ENCODE peak calls at places on chromosomes 3 and 15, in eight cellular contexts. One of them, this sample, is unnamed.
A peak's percentile ranks its signal among the peaks of the same experiment; 100 is the strongest.

GRCh38 chr3:148889828-148890227 is 24.7 kb downstream of the CPA3 start:
- DNase-seq in HCEC 1CT: no peak
- DNase-seq in RPMI8226: no peak
- DNase-seq in stimulated activated naive CD8-positive, alpha-beta T cell treated with anti-CD3 and anti-CD28 coated beads, Interleukin-15, Interleukin-2, amounts not matched to agents 100 U/mL and 50 U/mL, for 24 hours: no peak
- DNase-seq in RWPE1: no peak
- DNase-seq in Ammon's horn: no peak
- DNase-seq in endodermal cell: no peak
- DNase-seq in GM03348: no peak
- DNase-seq in this sample: no peak

GRCh38 chr15:90063733-90064247 is 38.5 kb downstream of the IDH2 start:
- DNase-seq in stimulated activated naive CD8-positive, alpha-beta T cell treated with anti-CD3 and anti-CD28 coated beads, Interleukin-15, Interleukin-2, amounts not matched to agents 100 U/mL and 50 U/mL, for 24 hours: no peak
- DNase-seq in HCEC 1CT: no peak
- DNase-seq in Ammon's horn: peak; percentile 81
- DNase-seq in endodermal cell: peak; percentile 81
- DNase-seq in RPMI8226: peak; percentile 67
- DNase-seq in RWPE1: no peak
- DNase-seq in GM03348: no peak
- DNase-seq in this sample: peak; percentile 47

GRCh38 chr3:169847896-169848295 is 21.8 kb downstream of the LRRC31 start:
- DNase-seq in endodermal cell: no peak
- DNase-seq in RWPE1: no peak
- DNase-seq in Ammon's horn: no peak
- DNase-seq in RPMI8226: no peak
- DNase-seq in HCEC 1CT: no peak
- DNase-seq in GM03348: no peak
- DNase-seq in stimulated activated naive CD8-positive, alpha-beta T cell treated with anti-CD3 and anti-CD28 coated beads, Interleukin-15, Interleukin-2, amounts not matched to agents 100 U/mL and 50 U/mL, for 24 hours: no peak
- DNase-seq in this sample: no peak

GRCh38 chr3:4574426-4574965 is 81.3 kb downstream of the ITPR1 start:
- DNase-seq in RWPE1: no peak
- DNase-seq in Ammon's horn: no peak
- DNase-seq in RPMI8226: no peak
- DNase-seq in GM03348: no peak
- DNase-seq in stimulated activated naive CD8-positive, alpha-beta T cell treated with anti-CD3 and anti-CD28 coated beads, Interleukin-15, Interleukin-2, amounts not matched to agents 100 U/mL and 50 U/mL, for 24 hours: no peak
- DNase-seq in HCEC 1CT: no peak
- DNase-seq in endodermal cell: no peak
- DNase-seq in this sample: no peak

GRCh38 chr15:60400957-60401356 is 3.2 kb upstream of the ANXA2 start:
- DNase-seq in stimulated activated naive CD8-positive, alpha-beta T cell treated with anti-CD3 and anti-CD28 coated beads, Interleukin-15, Interleukin-2, amounts not matched to agents 100 U/mL and 50 U/mL, for 24 hours: no peak
- DNase-seq in GM03348: no peak
- DNase-seq in RWPE1: no peak
- DNase-seq in Ammon's horn: no peak
- DNase-seq in HCEC 1CT: no peak
- DNase-seq in RPMI8226: no peak
- DNase-seq in endodermal cell: peak; percentile 66
- DNase-seq in this sample: no peak

GRCh38 chr15:66038387-66039116 is 169.3 kb downstream of the RAB11A start:
- DNase-seq in RWPE1: no peak
- DNase-seq in stimulated activated naive CD8-positive, alpha-beta T cell treated with anti-CD3 and anti-CD28 coated beads, Interleukin-15, Interleukin-2, amounts not matched to agents 100 U/mL and 50 U/mL, for 24 hours: no peak
- DNase-seq in Ammon's horn: no peak
- DNase-seq in RPMI8226: no peak
- DNase-seq in GM03348: no peak
- DNase-seq in endodermal cell: peak; percentile 65
- DNase-seq in HCEC 1CT: no peak
- DNase-seq in this sample: no peak

GRCh38 chr15:87200149-87200548 is 1056.4 kb downstream of the NTRK3 start:
- DNase-seq in Ammon's horn: no peak
- DNase-seq in stimulated activated naive CD8-positive, alpha-beta T cell treated with anti-CD3 and anti-CD28 coated beads, Interleukin-15, Interleukin-2, amounts not matched to agents 100 U/mL and 50 U/mL, for 24 hours: no peak
- DNase-seq in HCEC 1CT: no peak
- DNase-seq in RWPE1: no peak
- DNase-seq in GM03348: no peak
- DNase-seq in endodermal cell: no peak
- DNase-seq in RPMI8226: no peak
- DNase-seq in this sample: no peak

GRCh38 chr3:112676659-112677234 is 35.8 kb upstream of the CCDC80 start:
- DNase-seq in Ammon's horn: peak; percentile 89
- DNase-seq in RWPE1: peak; percentile 87
- DNase-seq in endodermal cell: peak; percentile 72
- DNase-seq in GM03348: peak; percentile 85
- DNase-seq in HCEC 1CT: peak; percentile 98
- DNase-seq in stimulated activated naive CD8-positive, alpha-beta T cell treated with anti-CD3 and anti-CD28 coated beads, Interleukin-15, Interleukin-2, amounts not matched to agents 100 U/mL and 50 U/mL, for 24 hours: peak; percentile 83
- DNase-seq in RPMI8226: peak; percentile 89
- DNase-seq in this sample: peak; percentile 30

GRCh38 chr15:86623236-86623635 is 543.6 kb downstream of the AGBL1 start:
- DNase-seq in RPMI8226: no peak
- DNase-seq in stimulated activated naive CD8-positive, alpha-beta T cell treated with anti-CD3 and anti-CD28 coated beads, Interleukin-15, Interleukin-2, amounts not matched to agents 100 U/mL and 50 U/mL, for 24 hours: no peak
- DNase-seq in GM03348: no peak
- DNase-seq in endodermal cell: no peak
- DNase-seq in HCEC 1CT: no peak
- DNase-seq in Ammon's horn: no peak
- DNase-seq in RWPE1: no peak
- DNase-seq in this sample: no peak

GRCh38 chr3:107928084-107928445 is 162.8 kb downstream of the CD47 start:
- DNase-seq in RWPE1: peak; percentile 41
- DNase-seq in GM03348: peak; percentile 35
- DNase-seq in stimulated activated naive CD8-positive, alpha-beta T cell treated with anti-CD3 and anti-CD28 coated beads, Interleukin-15, Interleukin-2, amounts not matched to agents 100 U/mL and 50 U/mL, for 24 hours: no peak
- DNase-seq in endodermal cell: no peak
- DNase-seq in HCEC 1CT: peak; percentile 48
- DNase-seq in Ammon's horn: peak; percentile 66
- DNase-seq in RPMI8226: no peak
- DNase-seq in this sample: peak; percentile 65

GRCh38 chr15:62566248-62566647 is 401.2 kb upstream of the C2CD4B start:
- DNase-seq in stimulated activated naive CD8-positive, alpha-beta T cell treated with anti-CD3 and anti-CD28 coated beads, Interleukin-15, Interleukin-2, amounts not matched to agents 100 U/mL and 50 U/mL, for 24 hours: no peak
- DNase-seq in Ammon's horn: no peak
- DNase-seq in RWPE1: no peak
- DNase-seq in GM03348: peak; percentile 17
- DNase-seq in HCEC 1CT: peak; percentile 21
- DNase-seq in RPMI8226: no peak
- DNase-seq in endodermal cell: no peak
- DNase-seq in this sample: no peak

GRCh38 chr15:82139823-82140268 is 94.0 kb upstream of the MEX3B start:
- DNase-seq in Ammon's horn: peak; percentile 23
- DNase-seq in HCEC 1CT: peak; percentile 70
- DNase-seq in GM03348: peak; percentile 44
- DNase-seq in stimulated activated naive CD8-positive, alpha-beta T cell treated with anti-CD3 and anti-CD28 coated beads, Interleukin-15, Interleukin-2, amounts not matched to agents 100 U/mL and 50 U/mL, for 24 hours: no peak
- DNase-seq in RWPE1: peak; percentile 54
- DNase-seq in endodermal cell: no peak
- DNase-seq in RPMI8226: no peak
- DNase-seq in this sample: peak; percentile 48

GRCh38 chr3:146834917-146835316 is 229.8 kb upstream of the PLSCR5 start:
- DNase-seq in endodermal cell: no peak
- DNase-seq in HCEC 1CT: no peak
- DNase-seq in RWPE1: no peak
- DNase-seq in GM03348: no peak
- DNase-seq in stimulated activated naive CD8-positive, alpha-beta T cell treated with anti-CD3 and anti-CD28 coated beads, Interleukin-15, Interleukin-2, amounts not matched to agents 100 U/mL and 50 U/mL, for 24 hours: no peak
- DNase-seq in Ammon's horn: no peak
- DNase-seq in RPMI8226: no peak
- DNase-seq in this sample: no peak

GRCh38 chr3:117756580-117756979 is 1047.0 kb downstream of the TUSC7 start:
- DNase-seq in endodermal cell: peak; percentile 62
- DNase-seq in stimulated activated naive CD8-positive, alpha-beta T cell treated with anti-CD3 and anti-CD28 coated beads, Interleukin-15, Interleukin-2, amounts not matched to agents 100 U/mL and 50 U/mL, for 24 hours: no peak
- DNase-seq in GM03348: no peak
- DNase-seq in RWPE1: no peak
- DNase-seq in Ammon's horn: no peak
- DNase-seq in HCEC 1CT: no peak
- DNase-seq in RPMI8226: no peak
- DNase-seq in this sample: no peak

GRCh38 chr3:75295013-75295412 is 369.1 kb upstream of the FRG2C start:
- DNase-seq in Ammon's horn: no peak
- DNase-seq in RWPE1: no peak
- DNase-seq in HCEC 1CT: no peak
- DNase-seq in RPMI8226: no peak
- DNase-seq in stimulated activated naive CD8-positive, alpha-beta T cell treated with anti-CD3 and anti-CD28 coated beads, Interleukin-15, Interleukin-2, amounts not matched to agents 100 U/mL and 50 U/mL, for 24 hours: no peak
- DNase-seq in endodermal cell: no peak
- DNase-seq in GM03348: no peak
- DNase-seq in this sample: no peak

GRCh38 chr3:128864351-128864811 is 15.0 kb upstream of the ACAD9 start:
- DNase-seq in endodermal cell: no peak
- DNase-seq in RWPE1: no peak
- DNase-seq in HCEC 1CT: no peak
- DNase-seq in RPMI8226: no peak
- DNase-seq in stimulated activated naive CD8-positive, alpha-beta T cell treated with anti-CD3 and anti-CD28 coated beads, Interleukin-15, Interleukin-2, amounts not matched to agents 100 U/mL and 50 U/mL, for 24 hours: no peak
- DNase-seq in Ammon's horn: peak; percentile 76
- DNase-seq in GM03348: peak; percentile 23
- DNase-seq in this sample: peak; percentile 75

GRCh38 chr3:177191108-177191779 is 6.0 kb downstream of the TBL1XR1 start:
- DNase-seq in HCEC 1CT: no peak
- DNase-seq in RPMI8226: peak; percentile 29
- DNase-seq in stimulated activated naive CD8-positive, alpha-beta T cell treated with anti-CD3 and anti-CD28 coated beads, Interleukin-15, Interleukin-2, amounts not matched to agents 100 U/mL and 50 U/mL, for 24 hours: no peak
- DNase-seq in Ammon's horn: no peak
- DNase-seq in endodermal cell: no peak
- DNase-seq in RWPE1: no peak
- DNase-seq in GM03348: no peak
- DNase-seq in this sample: no peak

GRCh38 chr3:114447545-114447944 is 153.7 kb downstream of the TIGIT start:
- DNase-seq in HCEC 1CT: no peak
- DNase-seq in RWPE1: no peak
- DNase-seq in GM03348: no peak
- DNase-seq in RPMI8226: no peak
- DNase-seq in endodermal cell: no peak
- DNase-seq in stimulated activated naive CD8-positive, alpha-beta T cell treated with anti-CD3 and anti-CD28 coated beads, Interleukin-15, Interleukin-2, amounts not matched to agents 100 U/mL and 50 U/mL, for 24 hours: no peak
- DNase-seq in Ammon's horn: peak; percentile 36
- DNase-seq in this sample: peak; percentile 44

GRCh38 chr3:193502871-193503270 is 51.8 kb downstream of the ATP13A4 start:
- DNase-seq in HCEC 1CT: no peak
- DNase-seq in Ammon's horn: no peak
- DNase-seq in endodermal cell: peak; percentile 82
- DNase-seq in stimulated activated naive CD8-positive, alpha-beta T cell treated with anti-CD3 and anti-CD28 coated beads, Interleukin-15, Interleukin-2, amounts not matched to agents 100 U/mL and 50 U/mL, for 24 hours: no peak
- DNase-seq in RPMI8226: no peak
- DNase-seq in GM03348: no peak
- DNase-seq in RWPE1: no peak
- DNase-seq in this sample: no peak

GRCh38 chr3:179613807-179614206 is 9.2 kb downstream of the NDUFB5 start:
- DNase-seq in endodermal cell: no peak
- DNase-seq in RWPE1: no peak
- DNase-seq in Ammon's horn: no peak
- DNase-seq in stimulated activated naive CD8-positive, alpha-beta T cell treated with anti-CD3 and anti-CD28 coated beads, Interleukin-15, Interleukin-2, amounts not matched to agents 100 U/mL and 50 U/mL, for 24 hours: no peak
- DNase-seq in RPMI8226: no peak
- DNase-seq in HCEC 1CT: peak; percentile 55
- DNase-seq in GM03348: peak; percentile 54
- DNase-seq in this sample: no peak

GRCh38 chr15:52731004-52731403 is 51.8 kb upstream of the ATOSA start:
- DNase-seq in stimulated activated naive CD8-positive, alpha-beta T cell treated with anti-CD3 and anti-CD28 coated beads, Interleukin-15, Interleukin-2, amounts not matched to agents 100 U/mL and 50 U/mL, for 24 hours: no peak
- DNase-seq in RWPE1: no peak
- DNase-seq in RPMI8226: no peak
- DNase-seq in Ammon's horn: no peak
- DNase-seq in GM03348: no peak
- DNase-seq in HCEC 1CT: no peak
- DNase-seq in endodermal cell: no peak
- DNase-seq in this sample: no peak

GRCh38 chr3:37456270-37456708 is 281.9 kb upstream of the LRRFIP2 start:
- DNase-seq in RPMI8226: no peak
- DNase-seq in endodermal cell: peak; percentile 51
- DNase-seq in HCEC 1CT: no peak
- DNase-seq in Ammon's horn: peak; percentile 48
- DNase-seq in GM03348: peak; percentile 66
- DNase-seq in RWPE1: no peak
- DNase-seq in stimulated activated naive CD8-positive, alpha-beta T cell treated with anti-CD3 and anti-CD28 coated beads, Interleukin-15, Interleukin-2, amounts not matched to agents 100 U/mL and 50 U/mL, for 24 hours: no peak
- DNase-seq in this sample: peak; percentile 19

GRCh38 chr15:89230277-89230676 is 8.9 kb upstream of the RLBP1 start:
- DNase-seq in GM03348: peak; percentile 19
- DNase-seq in Ammon's horn: no peak
- DNase-seq in RPMI8226: no peak
- DNase-seq in RWPE1: no peak
- DNase-seq in stimulated activated naive CD8-positive, alpha-beta T cell treated with anti-CD3 and anti-CD28 coated beads, Interleukin-15, Interleukin-2, amounts not matched to agents 100 U/mL and 50 U/mL, for 24 hours: no peak
- DNase-seq in HCEC 1CT: no peak
- DNase-seq in endodermal cell: no peak
- DNase-seq in this sample: no peak

GRCh38 chr3:185335799-185336198 is 27.1 kb upstream of the MAP3K13 start:
- DNase-seq in HCEC 1CT: peak; percentile 67
- DNase-seq in stimulated activated naive CD8-positive, alpha-beta T cell treated with anti-CD3 and anti-CD28 coated beads, Interleukin-15, Interleukin-2, amounts not matched to agents 100 U/mL and 50 U/mL, for 24 hours: no peak
- DNase-seq in endodermal cell: no peak
- DNase-seq in RPMI8226: no peak
- DNase-seq in Ammon's horn: no peak
- DNase-seq in GM03348: peak; percentile 34
- DNase-seq in RWPE1: peak; percentile 85
- DNase-seq in this sample: no peak

GRCh38 chr3:103127116-103127630 is 692.4 kb downstream of the ZPLD1 start:
- DNase-seq in endodermal cell: no peak
- DNase-seq in Ammon's horn: no peak
- DNase-seq in stimulated activated naive CD8-positive, alpha-beta T cell treated with anti-CD3 and anti-CD28 coated beads, Interleukin-15, Interleukin-2, amounts not matched to agents 100 U/mL and 50 U/mL, for 24 hours: no peak
- DNase-seq in RPMI8226: no peak
- DNase-seq in RWPE1: no peak
- DNase-seq in HCEC 1CT: no peak
- DNase-seq in GM03348: no peak
- DNase-seq in this sample: no peak

GRCh38 chr3:197464794-197465193 is 91.0 kb downstream of the BDH1 start:
- DNase-seq in Ammon's horn: no peak
- DNase-seq in GM03348: no peak
- DNase-seq in endodermal cell: no peak
- DNase-seq in RWPE1: no peak
- DNase-seq in RPMI8226: no peak
- DNase-seq in stimulated activated naive CD8-positive, alpha-beta T cell treated with anti-CD3 and anti-CD28 coated beads, Interleukin-15, Interleukin-2, amounts not matched to agents 100 U/mL and 50 U/mL, for 24 hours: no peak
- DNase-seq in HCEC 1CT: no peak
- DNase-seq in this sample: no peak

GRCh38 chr15:39472661-39473657 is 107.9 kb upstream of the THBS1 start:
- DNase-seq in RPMI8226: no peak
- DNase-seq in stimulated activated naive CD8-positive, alpha-beta T cell treated with anti-CD3 and anti-CD28 coated beads, Interleukin-15, Interleukin-2, amounts not matched to agents 100 U/mL and 50 U/mL, for 24 hours: no peak
- DNase-seq in Ammon's horn: peak; percentile 10
- DNase-seq in endodermal cell: no peak
- DNase-seq in RWPE1: no peak
- DNase-seq in HCEC 1CT: peak; percentile 34
- DNase-seq in GM03348: peak; percentile 78
- DNase-seq in this sample: no peak

This sample was measured in midbrain.